ENCODE peak calls at places on chromosomes 7 and 10, in eight cellular contexts. One of them, this sample, is unnamed.
A peak's percentile ranks its signal among the peaks of the same experiment; 100 is the strongest.

GRCh38 chr7:49530481-49530880 is 243.0 kb upstream of the VWC2 start:
- DNase-seq in K562: no peak
- DNase-seq in HepG2: no peak
- DNase-seq in ovary: no peak
- DNase-seq in SK-N-SH: no peak
- DNase-seq in stomach: no peak
- DNase-seq in A549: no peak
- DNase-seq in GM12878: no peak
- DNase-seq in this sample: no peak

GRCh38 chr10:84308481-84309304 is 19.7 kb upstream of the CCSER2 start:
- DNase-seq in K562: no peak
- DNase-seq in HepG2: no peak
- DNase-seq in ovary: no peak
- DNase-seq in SK-N-SH: peak; percentile 58
- DNase-seq in stomach: peak; percentile 49
- DNase-seq in A549: no peak
- DNase-seq in GM12878: peak; percentile 26
- DNase-seq in this sample: no peak

GRCh38 chr10:122455376-122456056 is 1.1 kb downstream of the ARMS2 start:
- DNase-seq in K562: no peak
- DNase-seq in HepG2: no peak
- DNase-seq in ovary: no peak
- DNase-seq in SK-N-SH: no peak
- DNase-seq in stomach: no peak
- DNase-seq in A549: no peak
- DNase-seq in GM12878: no peak
- DNase-seq in this sample: no peak

GRCh38 chr7:106504207-106504606 is 156.8 kb downstream of the CCDC71L start:
- DNase-seq in K562: no peak
- DNase-seq in HepG2: no peak
- DNase-seq in ovary: no peak
- DNase-seq in SK-N-SH: no peak
- DNase-seq in stomach: no peak
- DNase-seq in A549: no peak
- DNase-seq in GM12878: no peak
- DNase-seq in this sample: no peak

GRCh38 chr10:121188005-121188404 is 336.8 kb downstream of the WDR11 start:
- DNase-seq in K562: no peak
- DNase-seq in HepG2: no peak
- DNase-seq in ovary: no peak
- DNase-seq in SK-N-SH: no peak
- DNase-seq in stomach: no peak
- DNase-seq in A549: no peak
- DNase-seq in GM12878: no peak
- DNase-seq in this sample: no peak

GRCh38 chr7:47361746-47362215 is 220.1 kb downstream of the TNS3 start:
- DNase-seq in K562: no peak
- DNase-seq in HepG2: no peak
- DNase-seq in ovary: no peak
- DNase-seq in SK-N-SH: no peak
- DNase-seq in stomach: peak; percentile 17
- DNase-seq in A549: no peak
- DNase-seq in GM12878: peak; percentile 12
- DNase-seq in this sample: peak; percentile 77

GRCh38 chr10:12405342-12406320 is 56.3 kb downstream of the CAMK1D start:
- DNase-seq in K562: no peak
- DNase-seq in HepG2: no peak
- DNase-seq in ovary: no peak
- DNase-seq in SK-N-SH: no peak
- DNase-seq in stomach: no peak
- DNase-seq in A549: peak; percentile 53
- DNase-seq in GM12878: no peak
- DNase-seq in this sample: no peak

GRCh38 chr7:99626661-99627060 is 9.9 kb downstream of the ZSCAN25 start:
- DNase-seq in K562: no peak
- DNase-seq in HepG2: no peak
- DNase-seq in ovary: no peak
- DNase-seq in SK-N-SH: no peak
- DNase-seq in stomach: no peak
- DNase-seq in A549: no peak
- DNase-seq in GM12878: no peak
- DNase-seq in this sample: no peak

GRCh38 chr10:31112961-31113360 is 81.3 kb upstream of the ZNF438 start:
- DNase-seq in K562: no peak
- DNase-seq in HepG2: no peak
- DNase-seq in ovary: no peak
- DNase-seq in SK-N-SH: no peak
- DNase-seq in stomach: no peak
- DNase-seq in A549: no peak
- DNase-seq in GM12878: no peak
- DNase-seq in this sample: no peak

GRCh38 chr7:93146036-93146435 is 2.1 kb downstream of the SAMD9L start:
- DNase-seq in K562: no peak
- DNase-seq in HepG2: no peak
- DNase-seq in ovary: no peak
- DNase-seq in SK-N-SH: no peak
- DNase-seq in stomach: no peak
- DNase-seq in A549: no peak
- DNase-seq in GM12878: no peak
- DNase-seq in this sample: no peak

GRCh38 chr7:26013551-26014083 is 138.4 kb upstream of the NFE2L3 start:
- DNase-seq in K562: no peak
- DNase-seq in HepG2: no peak
- DNase-seq in ovary: no peak
- DNase-seq in SK-N-SH: peak; percentile 22
- DNase-seq in stomach: no peak
- DNase-seq in A549: no peak
- DNase-seq in GM12878: no peak
- DNase-seq in this sample: no peak

GRCh38 chr10:102393411-102394078 is 2.0 kb upstream of the NFKB2 start:
- DNase-seq in K562: no peak
- DNase-seq in HepG2: no peak
- DNase-seq in ovary: no peak
- DNase-seq in SK-N-SH: peak; percentile 91
- DNase-seq in stomach: no peak
- DNase-seq in A549: no peak
- DNase-seq in GM12878: no peak
- DNase-seq in this sample: no peak

GRCh38 chr10:97297556-97298222 is 5.3 kb upstream of the ARHGAP19 start:
- DNase-seq in K562: peak; percentile 25
- DNase-seq in HepG2: peak; percentile 54
- DNase-seq in ovary: no peak
- DNase-seq in SK-N-SH: no peak
- DNase-seq in stomach: no peak
- DNase-seq in A549: no peak
- DNase-seq in GM12878: no peak
- DNase-seq in this sample: no peak

GRCh38 chr7:95578299-95578855 is 17.9 kb downstream of the PDK4 start:
- DNase-seq in K562: no peak
- DNase-seq in HepG2: no peak
- DNase-seq in ovary: no peak
- DNase-seq in SK-N-SH: no peak
- DNase-seq in stomach: no peak
- DNase-seq in A549: no peak
- DNase-seq in GM12878: no peak
- DNase-seq in this sample: no peak

GRCh38 chr10:102656791-102657371 is 12.6 kb downstream of the TRIM8 start:
- DNase-seq in K562: no peak
- DNase-seq in HepG2: no peak
- DNase-seq in ovary: no peak
- DNase-seq in SK-N-SH: no peak
- DNase-seq in stomach: peak; percentile 54
- DNase-seq in A549: no peak
- DNase-seq in GM12878: no peak
- DNase-seq in this sample: no peak

GRCh38 chr7:66950763-66951162 is 29.7 kb downstream of the TMEM248 start:
- DNase-seq in K562: no peak
- DNase-seq in HepG2: no peak
- DNase-seq in ovary: no peak
- DNase-seq in SK-N-SH: no peak
- DNase-seq in stomach: no peak
- DNase-seq in A549: no peak
- DNase-seq in GM12878: no peak
- DNase-seq in this sample: no peak

GRCh38 chr7:27750336-27750735 is 10.4 kb downstream of the TAX1BP1 start:
- DNase-seq in K562: no peak
- DNase-seq in HepG2: no peak
- DNase-seq in ovary: no peak
- DNase-seq in SK-N-SH: no peak
- DNase-seq in stomach: no peak
- DNase-seq in A549: no peak
- DNase-seq in GM12878: no peak
- DNase-seq in this sample: no peak

GRCh38 chr7:27745064-27745583 is 5.2 kb downstream of the TAX1BP1 start:
- DNase-seq in K562: no peak
- DNase-seq in HepG2: peak; percentile 92
- DNase-seq in ovary: peak; percentile 43
- DNase-seq in SK-N-SH: peak; percentile 58
- DNase-seq in stomach: no peak
- DNase-seq in A549: peak; percentile 67
- DNase-seq in GM12878: no peak
- DNase-seq in this sample: no peak

GRCh38 chr7:27751888-27752660 is 12.1 kb downstream of the TAX1BP1 start:
- DNase-seq in K562: no peak
- DNase-seq in HepG2: no peak
- DNase-seq in ovary: no peak
- DNase-seq in SK-N-SH: no peak
- DNase-seq in stomach: no peak
- DNase-seq in A549: no peak
- DNase-seq in GM12878: no peak
- DNase-seq in this sample: no peak

GRCh38 chr7:27747969-27748368 is 8.0 kb downstream of the TAX1BP1 start:
- DNase-seq in K562: no peak
- DNase-seq in HepG2: no peak
- DNase-seq in ovary: no peak
- DNase-seq in SK-N-SH: no peak
- DNase-seq in stomach: no peak
- DNase-seq in A549: no peak
- DNase-seq in GM12878: no peak
- DNase-seq in this sample: no peak

GRCh38 chr7:27746978-27747377 is 7.0 kb downstream of the TAX1BP1 start:
- DNase-seq in K562: no peak
- DNase-seq in HepG2: no peak
- DNase-seq in ovary: no peak
- DNase-seq in SK-N-SH: no peak
- DNase-seq in stomach: no peak
- DNase-seq in A549: no peak
- DNase-seq in GM12878: no peak
- DNase-seq in this sample: no peak
- H3K4me1 ChIP-seq in K562: peaks cover 17% of the 10 kb centered on the region
- H3K4me1 ChIP-seq in HepG2: peaks cover 51% of the 10 kb centered on the region
- H3K4me1 ChIP-seq in ovary: peaks cover 4% of the 10 kb centered on the region
- H3K4me1 ChIP-seq in SK-N-SH: peaks cover 13% of the 10 kb centered on the region
- H3K4me1 ChIP-seq in stomach: peaks cover 24% of the 10 kb centered on the region
- H3K4me1 ChIP-seq in A549: peaks cover 58% of the 10 kb centered on the region
- H3K4me1 ChIP-seq in GM12878: no peaks in the 10 kb centered on the region
- H3K4me1 ChIP-seq in this sample: peaks cover 38% of the 10 kb centered on the region

GRCh38 chr7:39198556-39198955 is 220.8 kb downstream of the POU6F2 start:
- DNase-seq in K562: no peak
- DNase-seq in HepG2: no peak
- DNase-seq in ovary: no peak
- DNase-seq in SK-N-SH: no peak
- DNase-seq in stomach: no peak
- DNase-seq in A549: no peak
- DNase-seq in GM12878: no peak
- DNase-seq in this sample: no peak
- TF ChIP-seq EP300 in K562: no peak
- TF ChIP-seq EP300 in HepG2: no peak
- TF ChIP-seq EP300 in ovary: no peak
- TF ChIP-seq EP300 in SK-N-SH: no peak
- TF ChIP-seq EP300 in stomach: no peak
- TF ChIP-seq EP300 in A549: no peak
- TF ChIP-seq EP300 in GM12878: no peak
- TF ChIP-seq EP300 in this sample: no peak

GRCh38 chr10:69239816-69240434 is 19.8 kb downstream of the HKDC1 start:
- DNase-seq in K562: no peak
- DNase-seq in HepG2: no peak
- DNase-seq in ovary: no peak
- DNase-seq in SK-N-SH: no peak
- DNase-seq in stomach: no peak
- DNase-seq in A549: no peak
- DNase-seq in GM12878: no peak
- DNase-seq in this sample: no peak

GRCh38 chr10:69240455-69240854 is 20.3 kb downstream of the HKDC1 start:
- DNase-seq in K562: no peak
- DNase-seq in HepG2: no peak
- DNase-seq in ovary: no peak
- DNase-seq in SK-N-SH: no peak
- DNase-seq in stomach: no peak
- DNase-seq in A549: no peak
- DNase-seq in GM12878: no peak
- DNase-seq in this sample: no peak

GRCh38 chr10:69239106-69239505 is 19.0 kb downstream of the HKDC1 start:
- DNase-seq in K562: no peak
- DNase-seq in HepG2: no peak
- DNase-seq in ovary: no peak
- DNase-seq in SK-N-SH: no peak
- DNase-seq in stomach: no peak
- DNase-seq in A549: no peak
- DNase-seq in GM12878: no peak
- DNase-seq in this sample: no peak

GRCh38 chr10:69234447-69234846 is 14.3 kb downstream of the HKDC1 start:
- DNase-seq in K562: no peak
- DNase-seq in HepG2: no peak
- DNase-seq in ovary: no peak
- DNase-seq in SK-N-SH: no peak
- DNase-seq in stomach: no peak
- DNase-seq in A549: no peak
- DNase-seq in GM12878: no peak
- DNase-seq in this sample: no peak

GRCh38 chr10:69237528-69238159 is 17.5 kb downstream of the HKDC1 start:
- DNase-seq in K562: peak; percentile 91
- DNase-seq in HepG2: peak; percentile 50
- DNase-seq in ovary: peak; percentile 91
- DNase-seq in SK-N-SH: peak; percentile 87
- DNase-seq in stomach: peak; percentile 90
- DNase-seq in A549: peak; percentile 81
- DNase-seq in GM12878: no peak
- DNase-seq in this sample: peak; percentile 93
- H3K4me1 ChIP-seq in K562: peaks cover 13% of the 10 kb centered on the region
- H3K4me1 ChIP-seq in HepG2: no peaks in the 10 kb centered on the region
- H3K4me1 ChIP-seq in ovary: no peaks in the 10 kb centered on the region
- H3K4me1 ChIP-seq in SK-N-SH: no peaks in the 10 kb centered on the region
- H3K4me1 ChIP-seq in stomach: no peaks in the 10 kb centered on the region
- H3K4me1 ChIP-seq in A549: peaks cover 6% of the 10 kb centered on the region
- H3K4me1 ChIP-seq in GM12878: no peaks in the 10 kb centered on the region
- H3K4me1 ChIP-seq in this sample: peaks cover 17% of the 10 kb centered on the region

GRCh38 chr7:1700536-1701333 is 30.7 kb downstream of the ELFN1 start:
- DNase-seq in K562: no peak
- DNase-seq in HepG2: no peak
- DNase-seq in ovary: peak; percentile 5
- DNase-seq in SK-N-SH: peak; percentile 11
- DNase-seq in stomach: no peak
- DNase-seq in A549: no peak
- DNase-seq in GM12878: no peak
- DNase-seq in this sample: peak; percentile 71
- TF ChIP-seq EP300 in K562: no peak
- TF ChIP-seq EP300 in HepG2: no peak
- TF ChIP-seq EP300 in ovary: no peak
- TF ChIP-seq EP300 in SK-N-SH: no peak
- TF ChIP-seq EP300 in stomach: no peak
- TF ChIP-seq EP300 in A549: no peak
- TF ChIP-seq EP300 in GM12878: no peak
- TF ChIP-seq EP300 in this sample: no peak

This sample was measured in suprapubic skin.